ENCODE peak calls at places on chromosome 3, in four cellular contexts. O is heart right ventricle, R is hepatocyte, I is GM23338. Y is an unnamed sample.

GRCh38 chr3:143266936-143267335 is 147.4 kb downstream of the CHST2 start:
- DNase-seq in O (no peak), R (no peak), I (no peak), Y (no peak)

GRCh38 chr3:8561365-8561764 is 59.7 kb downstream of the LMCD1 start:
- DNase-seq in O (peak), R (no peak), I (no peak), Y (peak)

GRCh38 chr3:125381743-125382142 is 6.6 kb upstream of the ZNF148 start:
- DNase-seq in O (no peak), R (peak), I (no peak), Y (no peak)

GRCh38 chr3:16378920-16379319 is 113.9 kb downstream of the OXNAD1 start:
- DNase-seq in O (no peak), R (no peak), I (no peak), Y (no peak)

GRCh38 chr3:49617390-49618013 is 56.6 kb upstream of the APEH start:
- DNase-seq in O (no peak), R (no peak), I (no peak), Y (no peak)

GRCh38 chr3:194267744-194268658 is 83.1 kb downstream of the CPN2 start:
- DNase-seq in O (peak), R (no peak), I (no peak), Y (peak)

GRCh38 chr3:31043184-31043819 is 148.8 kb upstream of the GADL1 start:
- DNase-seq in O (no peak), R (no peak), I (no peak), Y (peak)

GRCh38 chr3:21447471-21448205 is 303.4 kb downstream of the ZNF385D start:
- DNase-seq in O (no peak), R (no peak), I (no peak), Y (peak)

GRCh38 chr3:193829781-193830180 is 236.8 kb downstream of the OPA1 start:
- DNase-seq in O (no peak), R (peak), I (no peak), Y (peak)

GRCh38 chr3:182947892-182948291 is 32.4 kb downstream of the DCUN1D1 start:
- DNase-seq in O (no peak), R (no peak), I (peak), Y (no peak)

GRCh38 chr3:176190755-176191154 is 1006.5 kb downstream of the TBL1XR1 start:
- DNase-seq in O (no peak), R (no peak), I (no peak), Y (no peak)

GRCh38 chr3:186700267-186700666 is 16.9 kb upstream of the KNG1 start:
- DNase-seq in O (no peak), R (no peak), I (no peak), Y (peak)

GRCh38 chr3:179558742-179559364 is 3.9 kb upstream of the ACTL6A start:
- DNase-seq in O (peak), R (peak), I (peak), Y (peak)

GRCh38 chr3:49869525-49870126 is at the start of gene CAMKV:
- DNase-seq in O (no peak), R (peak), I (peak), Y (no peak)

GRCh38 chr3:112454098-112454884 is 45.0 kb downstream of the BTLA start:
- DNase-seq in O (peak), R (no peak), I (no peak), Y (no peak)

GRCh38 chr3:95120921-95121320 is 1058.1 kb downstream of the NSUN3 start:
- DNase-seq in O (no peak), R (no peak), I (no peak), Y (no peak)

GRCh38 chr3:153856932-153857331 is 264.3 kb upstream of the ARHGEF26 start:
- DNase-seq in O (no peak), R (no peak), I (peak), Y (peak)

GRCh38 chr3:42640771-42641370 is 12.6 kb upstream of the ZBTB47 start:
- DNase-seq in O (no peak), R (no peak), I (no peak), Y (no peak)

GRCh38 chr3:78153973-78154372 is 1114.1 kb downstream of the ROBO2 start:
- DNase-seq in O (no peak), R (no peak), I (no peak), Y (no peak)

DNA sequence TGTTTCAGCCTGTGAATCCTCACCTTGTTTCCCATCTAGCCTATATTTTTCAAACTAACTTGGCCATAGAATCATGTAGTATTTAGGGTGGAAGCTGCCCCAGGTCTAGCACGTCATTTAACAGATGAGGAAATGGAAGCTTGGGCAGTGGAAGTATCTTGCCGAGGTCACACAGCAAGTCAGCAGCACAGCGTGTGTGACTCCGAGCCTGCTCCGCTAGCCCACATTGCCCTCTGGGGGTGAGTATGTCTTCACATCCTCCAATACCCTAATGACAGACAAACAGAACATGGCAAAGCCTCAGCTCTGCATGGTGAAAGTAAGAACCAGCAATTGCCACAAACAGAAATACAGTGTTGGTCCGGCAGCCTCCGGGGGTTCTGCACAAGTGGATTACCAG is 2.2 kb upstream of the CCR5 start:
- DNase-seq in O (peak), R (peak), I (peak), Y (no peak)
- TF ChIP-seq CTCF in O (peak), R (peak), I (peak), Y (no peak)

DNA sequence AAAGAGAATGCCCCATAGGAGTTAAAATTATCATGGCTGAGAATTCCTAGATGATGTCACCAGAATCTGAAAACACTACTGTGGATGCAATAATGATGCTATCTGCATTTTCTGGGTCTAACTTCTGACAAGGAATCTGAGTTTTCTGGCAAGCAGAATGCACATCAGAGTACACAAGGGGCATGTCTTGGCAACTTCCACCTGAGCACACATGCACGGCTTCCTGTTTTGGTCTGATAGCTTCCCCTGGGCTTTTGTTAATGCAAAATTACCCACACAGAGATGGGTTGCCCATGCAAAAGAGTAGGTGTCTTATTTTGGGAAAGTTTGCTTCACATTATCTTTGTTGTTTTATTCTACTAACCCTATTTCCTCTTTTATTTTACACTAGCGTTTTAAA is 74.1 kb upstream of the SATB1 start:
- DNase-seq in O (no peak), R (no peak), I (no peak), Y (no peak)
- H3K4me3 ChIP-seq in O (no peak), R (no peak), I (no peak), Y (no peak)

DNA sequence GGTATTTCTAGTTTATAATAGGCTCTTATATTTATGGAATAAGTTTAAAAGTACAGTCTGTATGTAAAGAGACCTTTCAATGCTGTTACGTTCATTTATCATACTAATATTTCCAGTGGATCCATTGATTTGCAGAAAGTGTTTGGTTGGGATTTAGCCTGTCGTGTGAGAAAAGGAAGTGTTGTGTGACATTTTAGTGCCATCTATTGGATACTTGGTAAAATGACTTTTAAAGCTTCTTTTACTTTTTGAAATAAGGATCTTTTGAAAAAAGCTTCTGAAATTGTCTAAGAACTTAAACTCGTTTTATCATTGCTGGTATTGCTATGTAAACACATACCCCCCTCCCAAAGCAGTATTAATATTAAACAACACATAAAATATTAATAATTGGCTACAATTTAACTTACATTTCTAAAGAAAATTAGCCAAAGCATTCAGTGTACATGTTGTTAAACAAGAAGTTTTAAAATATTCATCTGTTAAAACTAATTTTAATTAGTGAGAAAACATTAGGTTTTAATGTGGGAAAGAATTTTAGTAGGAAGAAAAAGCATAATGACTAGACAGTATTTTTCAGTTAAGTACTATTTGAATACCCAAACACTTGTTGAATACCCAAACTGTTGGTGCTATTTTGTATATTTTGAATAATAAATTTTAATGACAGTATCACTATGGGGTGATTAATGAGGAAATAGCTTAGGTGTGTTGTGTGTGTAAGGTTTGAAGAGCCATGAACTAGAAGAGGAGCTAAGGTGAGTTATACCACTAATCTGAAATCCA is 4.9 kb upstream of the EBLN2 start:
- DNase-seq in O (no peak), R (peak), I (peak), Y (peak)
- TF ChIP-seq CTCF in O (peak), R (peak), I (peak), Y (peak)

GRCh38 chr3:159517105-159517504 is 471.5 kb upstream of the IL12A start:
- DNase-seq in O (no peak), R (no peak), I (no peak), Y (no peak)

GRCh38 chr3:159513867-159514380 is 474.7 kb upstream of the IL12A start:
- DNase-seq in O (no peak), R (no peak), I (no peak), Y (no peak)
- H3K4me3 ChIP-seq in O (no peak), R (no peak), I (no peak), Y (no peak)

GRCh38 chr3:58660998-58661397 is 5.6 kb downstream of the FAM3D start:
- DNase-seq in O (no peak), R (no peak), I (no peak), Y (no peak)

GRCh38 chr3:58658508-58658907 is 8.1 kb downstream of the FAM3D start:
- DNase-seq in O (no peak), R (no peak), I (no peak), Y (no peak)

GRCh38 chr3:58657571-58658141 is 8.9 kb downstream of the FAM3D start:
- DNase-seq in O (no peak), R (no peak), I (no peak), Y (no peak)

GRCh38 chr3:58657036-58657435 is 9.5 kb downstream of the FAM3D start:
- DNase-seq in O (no peak), R (no peak), I (no peak), Y (no peak)

GRCh38 chr3:58659051-58659675 is 7.4 kb downstream of the FAM3D start:
- DNase-seq in O (peak), R (peak), I (peak), Y (peak)
- TF ChIP-seq CTCF in O (peak), R (peak), I (peak), Y (peak)

Y was measured in fibroblast of pulmonary artery.